ENCODE peak calls at places on chromosome 2, in nine cellular contexts. P is MM.1S, R is A549, S is HCT116, F is IMR-90, D is PC-3, J is endothelial cell of umbilical vein, H is neural progenitor cell, G is PC-9. V is an unnamed sample.

GRCh38 chr2:134576478-134576877 is 142.3 kb downstream of the TMEM163 start:
- DNase-seq in P (no peak), R (no peak), S (no peak), F (no peak), D (no peak), J (no peak), H (no peak), G (no peak), V (no peak)

GRCh38 chr2:128607981-128608506 is 289.4 kb upstream of the HS6ST1 start:
- DNase-seq in P (no peak), R (no peak), S (no peak), F (no peak), D (peak; percentile 4), J (no peak), H (no peak), G (peak; percentile 32), V (no peak)

GRCh38 chr2:239540174-239540573 is 139.4 kb upstream of the HDAC4 start:
- DNase-seq in P (no peak), R (no peak), S (no peak), F (no peak), D (no peak), J (no peak), H (no peak), G (no peak), V (no peak)

GRCh38 chr2:238513346-238513745 is 86.6 kb downstream of the ASB1 start:
- DNase-seq in P (peak; percentile 15), R (peak; percentile 64), S (peak; percentile 42), F (peak; percentile 29), D (peak; percentile 68), J (peak; percentile 36), H (peak; percentile 59), G (peak; percentile 62), V (peak; percentile 44)

GRCh38 chr2:168212866-168213265 is 34.5 kb downstream of the STK39 start:
- DNase-seq in P (no peak), R (no peak), S (no peak), F (peak; percentile 82), D (peak; percentile 55), J (peak; percentile 16), H (no peak), G (no peak), V (peak; percentile 24)

GRCh38 chr2:147100406-147101035 is 744.3 kb upstream of the ACVR2A start:
- DNase-seq in P (no peak), R (no peak), S (no peak), F (peak; percentile 0), D (peak; percentile 14), J (no peak), H (no peak), G (peak; percentile 20), V (peak; percentile 32)

GRCh38 chr2:8977758-8978157 is 25.7 kb downstream of the MBOAT2 start:
- DNase-seq in P (no peak), R (no peak), S (no peak), F (no peak), D (no peak), J (no peak), H (no peak), G (no peak), V (no peak)

GRCh38 chr2:100976634-100977391 is 25.3 kb upstream of the RPL31 start:
- DNase-seq in P (no peak), R (no peak), S (no peak), F (peak; percentile 59), D (no peak), J (no peak), H (no peak), G (no peak), V (no peak)

GRCh38 chr2:179263460-179264237 is 983 bp downstream of the SESTD1 start:
- DNase-seq in P (peak; percentile 40), R (peak; percentile 41), S (no peak), F (peak; percentile 57), D (peak; percentile 56), J (peak; percentile 65), H (peak; percentile 48), G (peak; percentile 49), V (peak; percentile 59)

GRCh38 chr2:42338567-42339190 is 22.3 kb downstream of the COX7A2L start:
- DNase-seq in P (no peak), R (no peak), S (no peak), F (no peak), D (no peak), J (no peak), H (no peak), G (no peak), V (no peak)
- H3K4me2 ChIP-seq in P (no peak overlapping the region), R (no peak overlapping the region), S (no peak overlapping the region), F (no peak overlapping the region), D (no peak overlapping the region), J (no peak overlapping the region), H (no peak overlapping the region), G (no peak overlapping the region), V (no peak overlapping the region)

DNA sequence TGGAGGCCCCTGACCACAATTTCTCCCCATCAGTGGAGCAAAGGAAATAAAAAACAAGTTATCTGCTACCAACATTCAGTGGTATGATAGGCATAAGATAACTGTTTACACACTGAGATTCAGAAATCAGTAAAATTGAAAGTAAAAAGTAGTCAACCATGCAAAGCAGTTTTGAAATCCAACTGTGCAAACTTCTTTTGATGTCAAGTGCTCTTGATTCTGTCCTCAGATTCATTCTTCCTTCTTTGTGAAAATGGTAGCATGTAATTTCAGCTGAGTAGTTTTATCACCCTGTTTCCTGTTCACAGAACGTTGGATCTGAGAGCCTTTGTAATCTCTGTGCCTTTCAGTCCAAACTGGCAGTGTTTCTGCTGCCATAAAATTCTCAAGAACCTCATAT is 272.1 kb upstream of the EPHA4 start:
- DNase-seq in P (peak; percentile 11), R (no peak), S (no peak), F (no peak), D (no peak), J (no peak), H (no peak), G (no peak), V (no peak)
- H3K4me2 ChIP-seq in P (peak overlapping the region; percentile 4), R (peak overlapping the region; percentile 47), S (no peak overlapping the region), F (no peak overlapping the region), D (peak overlapping the region; percentile 5), J (no peak overlapping the region), H (no peak overlapping the region), G (peak overlapping the region; percentile 21), V (no peak overlapping the region)

DNA sequence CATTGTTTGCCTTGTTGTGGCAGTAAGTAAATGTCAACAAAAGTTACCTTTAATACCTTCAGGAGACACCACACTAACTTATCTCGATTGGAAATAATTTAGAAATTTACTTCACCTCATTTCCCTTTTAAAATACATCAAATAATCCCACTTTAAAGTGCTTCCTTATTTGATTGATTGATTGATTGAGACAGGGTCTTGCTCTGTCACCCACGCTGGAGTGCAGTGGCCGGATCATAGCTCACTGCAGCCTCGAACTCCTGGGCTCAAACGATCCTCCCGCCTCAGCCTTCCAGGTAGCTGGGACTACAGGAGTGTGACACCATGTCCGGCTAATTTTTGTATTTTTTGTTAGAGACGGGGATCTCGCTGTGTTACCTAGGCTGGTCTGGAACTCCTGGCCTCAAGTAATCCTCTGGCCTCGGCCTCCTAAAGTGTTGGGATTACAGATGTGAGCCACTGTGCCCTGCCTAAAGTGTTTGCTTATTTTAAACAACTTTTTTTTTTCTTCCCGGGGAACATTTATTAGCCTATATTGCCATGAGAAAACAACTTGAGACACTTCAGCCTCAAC is 12.0 kb upstream of the PAX3 start:
- DNase-seq in P (no peak), R (no peak), S (no peak), F (no peak), D (no peak), J (no peak), H (no peak), G (no peak), V (no peak)
- H3K4me2 ChIP-seq in P (no peak overlapping the region), R (no peak overlapping the region), S (no peak overlapping the region), F (no peak overlapping the region), D (no peak overlapping the region), J (no peak overlapping the region), H (peak overlapping the region; percentile 66), G (no peak overlapping the region), V (no peak overlapping the region)

DNA sequence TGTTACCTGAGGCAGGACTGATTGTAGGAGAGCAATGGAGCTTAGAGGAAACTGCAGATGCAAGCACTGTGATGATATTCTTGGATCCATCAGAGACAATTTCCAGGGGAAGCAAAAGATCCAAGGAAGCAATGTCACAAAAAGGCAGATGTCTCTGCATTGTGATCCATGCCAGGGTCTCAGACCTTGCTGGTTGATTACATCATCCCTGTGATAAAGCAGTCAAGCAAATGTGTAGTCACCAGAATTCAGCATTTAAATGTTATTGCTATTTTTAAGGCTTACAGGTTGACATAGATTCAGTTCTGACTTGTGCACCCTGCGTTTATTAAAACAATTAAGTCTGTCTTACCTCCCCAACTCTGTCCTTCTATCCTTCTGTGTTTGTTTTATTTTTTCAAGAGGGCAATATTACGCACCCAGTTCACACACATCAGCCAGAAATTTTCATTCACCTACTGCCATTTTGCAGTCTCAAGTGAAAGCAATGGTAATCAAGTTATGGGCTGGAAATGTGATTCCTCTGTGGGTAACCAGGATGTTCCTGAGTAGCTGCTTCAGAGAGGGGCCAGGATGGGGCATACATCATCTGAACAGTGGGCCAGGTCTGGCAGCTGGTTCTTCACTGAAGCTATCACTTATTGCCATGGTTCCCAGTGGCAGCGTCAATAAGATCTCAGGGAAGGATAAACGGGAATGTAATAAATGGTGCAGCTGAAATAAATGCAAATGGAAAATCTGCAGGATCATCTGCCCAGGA is 56.6 kb upstream of the CCDC85A start:
- DNase-seq in P (no peak), R (no peak), S (no peak), F (no peak), D (no peak), J (no peak), H (no peak), G (no peak), V (no peak)
- H3K4me2 ChIP-seq in P (no peak overlapping the region), R (no peak overlapping the region), S (no peak overlapping the region), F (no peak overlapping the region), D (no peak overlapping the region), J (no peak overlapping the region), H (no peak overlapping the region), G (no peak overlapping the region), V (no peak overlapping the region)